ENCODE peak calls at places on chromosomes 5 and 9, in ten cellular contexts. H, K, F, A, N, M, S, J, X and I are unnamed samples.
A peak's percentile ranks its signal among the peaks of the same experiment; 100 is the strongest.

GRCh38 chr5:143177263-143177994 is 226.1 kb downstream of the NR3C1 start:
- DNase-seq in S (no peak), H (no peak), F (no peak), K (no peak), M (no peak), X (no peak), J (no peak), A (no peak), N (peak; percentile 76), I (no peak)

GRCh38 chr9:70954126-70954525 is 167.3 kb downstream of the TRPM3 start:
- DNase-seq in X (no peak), J (no peak), A (no peak), K (peak; percentile 2), H (no peak), M (no peak), S (peak; percentile 6), N (peak; percentile 4), F (no peak), I (no peak)

GRCh38 chr5:17374157-17374556 is 123.9 kb upstream of the TAF11L2 start:
- DNase-seq in X (no peak), J (no peak), S (no peak), F (no peak), M (no peak), H (no peak), N (peak; percentile 92), K (no peak), A (no peak), I (no peak)

GRCh38 chr5:68557162-68557936 is 341.8 kb downstream of the PIK3R1 start:
- DNase-seq in S (no peak), J (no peak), K (no peak), H (no peak), F (no peak), X (no peak), A (no peak), M (no peak), N (no peak), I (no peak)

GRCh38 chr5:164578401-164578800 is 1073.0 kb downstream of the MAT2B start:
- DNase-seq in H (no peak), M (no peak), S (no peak), J (no peak), N (no peak), F (no peak), A (no peak), X (no peak), K (no peak), I (no peak)

GRCh38 chr9:100063185-100063584 is 35.6 kb downstream of the ERP44 start:
- DNase-seq in K (no peak), F (no peak), H (no peak), S (peak; percentile 53), J (no peak), N (no peak), X (no peak), A (no peak), M (no peak), I (no peak)

GRCh38 chr9:88802533-88802932 is 188.7 kb upstream of the S1PR3 start:
- DNase-seq in S (no peak), N (no peak), H (no peak), J (no peak), X (no peak), M (no peak), K (no peak), A (no peak), F (no peak), I (no peak)

GRCh38 chr5:38135486-38136031 is 122.8 kb upstream of the EGFLAM start:
- DNase-seq in S (no peak), N (no peak), X (no peak), H (no peak), J (no peak), K (no peak), F (no peak), A (no peak), M (no peak), I (no peak)

GRCh38 chr9:118809160-118809625 is 560.0 kb downstream of the BRINP1 start:
- DNase-seq in M (no peak), A (no peak), J (no peak), X (no peak), F (no peak), K (no peak), H (peak; percentile 68), N (no peak), S (no peak), I (peak; percentile 51)

GRCh38 chr9:124520206-124520596 is 13.0 kb upstream of the NR5A1 start:
- DNase-seq in F (no peak), S (no peak), N (no peak), X (no peak), A (no peak), M (no peak), H (no peak), K (no peak), J (peak; percentile 93), I (no peak)

GRCh38 chr5:10172242-10172641 is 77.4 kb downstream of the ATPSCKMT start:
- DNase-seq in H (no peak), K (no peak), A (no peak), N (no peak), J (no peak), X (no peak), F (no peak), M (no peak), S (no peak), I (no peak)

GRCh38 chr5:142816577-142816976 is 46.4 kb downstream of the ARHGAP26 start:
- DNase-seq in M (no peak), J (no peak), N (no peak), H (no peak), S (peak; percentile 46), X (no peak), F (no peak), K (no peak), A (no peak), I (no peak)

GRCh38 chr5:89187883-89188465 is 305.0 kb upstream of the MEF2C start:
- DNase-seq in X (no peak), K (no peak), S (no peak), N (no peak), H (no peak), M (no peak), F (no peak), A (no peak), J (no peak), I (no peak)

GRCh38 chr9:134642385-134643181 is 980 bp downstream of the COL5A1 start:
- DNase-seq in H (peak; percentile 66), J (no peak), K (no peak), S (peak; percentile 56), A (no peak), M (no peak), N (peak; percentile 44), F (no peak), X (peak; percentile 66), I (peak; percentile 41)

GRCh38 chr5:82886911-82887310 is 190.3 kb downstream of the TMEM167A start:
- DNase-seq in K (no peak), A (no peak), S (no peak), X (no peak), M (no peak), N (no peak), H (no peak), F (no peak), J (no peak), I (no peak)

GRCh38 chr5:150131461-150131860 is 24.2 kb downstream of the PDGFRB start:
- DNase-seq in H (no peak), M (no peak), S (no peak), F (no peak), A (no peak), J (no peak), K (no peak), X (no peak), N (no peak), I (no peak)

GRCh38 chr5:150129813-150130492 is 25.7 kb downstream of the PDGFRB start:
- DNase-seq in J (peak; percentile 67), K (peak; percentile 43), F (peak; percentile 91), S (peak; percentile 65), N (peak; percentile 71), H (peak; percentile 87), M (no peak), X (peak; percentile 92), A (peak; percentile 82), I (peak; percentile 78)

GRCh38 chr5:150131978-150132694 is 23.5 kb downstream of the PDGFRB start:
- DNase-seq in F (no peak), J (no peak), H (no peak), X (no peak), K (no peak), A (peak; percentile 90), M (no peak), N (no peak), S (no peak), I (no peak)

GRCh38 chr5:150129454-150129812 is 26.2 kb downstream of the PDGFRB start:
- DNase-seq in X (no peak), N (no peak), J (no peak), K (no peak), M (no peak), H (no peak), A (no peak), F (no peak), S (no peak), I (no peak)

DNA sequence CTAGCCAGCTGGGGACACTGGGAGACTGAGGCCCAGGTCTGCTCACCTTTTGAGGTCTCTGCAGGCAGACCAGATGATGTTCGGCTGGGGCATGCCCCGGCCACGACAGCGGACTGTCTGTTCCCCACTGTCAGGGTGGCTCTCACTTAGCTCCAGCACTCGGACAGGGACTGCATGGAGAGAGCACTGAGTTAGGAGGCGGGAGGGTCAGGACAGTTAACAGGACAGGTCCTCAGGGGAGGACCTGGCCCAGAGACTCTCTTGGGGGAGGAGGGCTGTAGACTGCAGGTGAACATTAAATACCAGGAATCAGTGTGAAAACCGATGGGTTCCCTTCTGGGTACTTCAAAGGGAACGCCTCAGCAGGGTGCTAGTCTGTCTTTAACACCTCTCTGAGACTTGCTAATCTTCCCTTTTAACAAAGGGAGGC is 25.1 kb downstream of the PDGFRB start:
- DNase-seq in X (no peak), H (no peak), S (no peak), A (no peak), K (no peak), N (no peak), M (no peak), J (no peak), F (no peak), I (peak; percentile 63)
- TF ChIP-seq MAX in X (no peak), H (no peak), S (no peak), A (no peak), K (no peak), N (no peak), M (no peak), J (no peak), F (no peak), I (no peak)

GRCh38 chr5:127754727-127755126 is 51.5 kb downstream of the CCDC192 start:
- DNase-seq in H (no peak), F (no peak), M (no peak), K (no peak), S (no peak), J (no peak), X (no peak), N (no peak), A (no peak), I (no peak)
- TF ChIP-seq MAX in H (no peak), F (no peak), M (no peak), K (no peak), S (no peak), J (no peak), X (no peak), N (no peak), A (no peak), I (no peak)

GRCh38 chr5:124262443-124262842 is 484.0 kb downstream of the ZNF608 start:
- DNase-seq in S (no peak), H (no peak), X (no peak), J (no peak), K (no peak), M (no peak), N (no peak), A (no peak), F (no peak), I (no peak)
- TF ChIP-seq MAX in S (no peak), H (no peak), X (no peak), J (no peak), K (no peak), M (no peak), N (no peak), A (no peak), F (no peak), I (no peak)

GRCh38 chr5:1536298-1537165 is 12.8 kb upstream of the LPCAT1 start:
- DNase-seq in F (no peak), J (peak; percentile 30), N (no peak), S (peak; percentile 6), H (peak; percentile 29), X (no peak), K (no peak), M (peak; percentile 72), A (no peak), I (no peak)
- TF ChIP-seq MAX in F (no peak), J (peak; percentile 58), N (no peak), S (no peak), H (no peak), X (no peak), K (no peak), M (no peak), A (no peak), I (no peak)